ENCODE peak calls at places on chromosomes 4 and X, in eight cellular contexts. X is erythroblast; S is NCI-H1694 treated with DMSO at 0.1 percent for 48 hours; D is CD4-positive, alpha-beta T cell; Z is COR-L47; L is Kasumi-1; C is endothelial cell; K is T-helper 17 cell. U is an unnamed sample.
A peak's percentile ranks its signal among the peaks of the same experiment; 100 is the strongest.

GRCh38 chr4:41709844-41710481 is 38.6 kb downstream of the PHOX2B start:
- DNase-seq in X (no peak), Z (no peak), K (no peak), L (no peak), C (no peak), S (no peak), D (no peak), U (no peak)

GRCh38 chrX:107979534-107979933 is 2.6 kb downstream of the TEX13B start:
- DNase-seq in X (no peak), K (no peak), D (no peak), Z (no peak), C (no peak), S (no peak), L (no peak), U (no peak)

GRCh38 chrX:105738162-105738561 is 84.2 kb upstream of the NRK start:
- DNase-seq in K (no peak), L (no peak), X (no peak), C (no peak), Z (no peak), S (no peak), D (no peak), U (no peak)

GRCh38 chr4:24774452-24774851 is 20.9 kb upstream of the SOD3 start:
- DNase-seq in K (no peak), X (no peak), D (no peak), L (no peak), C (no peak), Z (no peak), S (no peak), U (no peak)

GRCh38 chr4:176868676-176869075 is 76.0 kb upstream of the VEGFC start:
- DNase-seq in K (no peak), X (no peak), S (no peak), L (no peak), Z (no peak), C (no peak), D (no peak), U (no peak)

GRCh38 chrX:48715876-48716502 is 19.5 kb downstream of the SUV39H1 start:
- DNase-seq in X (no peak), D (no peak), K (no peak), Z (no peak), L (no peak), C (no peak), S (no peak), U (no peak)

GRCh38 chr4:188162698-188163097 is 23.5 kb downstream of the TRIML1 start:
- DNase-seq in X (no peak), C (no peak), L (no peak), K (no peak), S (no peak), Z (no peak), D (no peak), U (no peak)

GRCh38 chrX:106649523-106650428 is 38.0 kb downstream of the RADX start:
- DNase-seq in S (no peak), C (no peak), D (no peak), L (no peak), Z (no peak), K (no peak), X (no peak), U (no peak)

GRCh38 chr4:24470681-24471622 is 113.4 kb downstream of the DHX15 start:
- DNase-seq in S (peak; percentile 7), X (no peak), C (peak; percentile 38), Z (peak; percentile 31), D (no peak), K (no peak), L (peak; percentile 42), U (peak; percentile 63)

GRCh38 chr4:67545996-67546356 is 673 bp upstream of the CENPC start:
- DNase-seq in C (no peak), S (peak; percentile 38), D (no peak), Z (peak; percentile 17), X (no peak), K (no peak), L (peak; percentile 71), U (no peak)

GRCh38 chr4:172982151-172982590 is 186.4 kb upstream of the GALNT7 start:
- DNase-seq in Z (peak; percentile 81), C (no peak), S (no peak), X (no peak), K (no peak), L (no peak), D (no peak), U (no peak)

GRCh38 chr4:99430106-99430505 is 5.0 kb downstream of the ADH7 start:
- DNase-seq in Z (no peak), D (no peak), X (no peak), S (no peak), C (no peak), K (no peak), L (no peak), U (no peak)

GRCh38 chr4:15504041-15504440 is 34.4 kb downstream of the CC2D2A start:
- DNase-seq in X (no peak), Z (no peak), D (no peak), C (no peak), K (no peak), L (no peak), S (no peak), U (no peak)

GRCh38 chr4:146590801-146591200 is 47.9 kb upstream of the POU4F2 start:
- DNase-seq in L (no peak), X (no peak), D (no peak), Z (no peak), C (no peak), K (no peak), S (no peak), U (no peak)

GRCh38 chr4:4662230-4662629 is 120.4 kb upstream of the STX18 start:
- DNase-seq in L (peak; percentile 37), S (no peak), K (no peak), Z (no peak), C (no peak), X (no peak), D (no peak), U (no peak)

U was measured in nephron progenitor cell.